ENCODE peak calls at places on chromosome 13, in six cellular contexts. M, I, C, D, L and B are unnamed samples.

GRCh38 chr13:111555906-111556305 is 235.5 kb downstream of the TEX29 start:
- DNase-seq in M (no peak), I (no peak), C (no peak), D (no peak), L (no peak), B (no peak)

GRCh38 chr13:33053397-33054066 is 37.3 kb downstream of the KL start:
- DNase-seq in M (peak), I (no peak), C (no peak), D (peak), L (no peak), B (no peak)

GRCh38 chr13:54852831-54853230 is 1824.2 kb downstream of the OLFM4 start:
- DNase-seq in M (no peak), I (no peak), C (no peak), D (no peak), L (no peak), B (no peak)

GRCh38 chr13:76965759-76966421 is 17.6 kb downstream of the ACOD1 start:
- DNase-seq in M (no peak), I (peak), C (peak), D (peak), L (no peak), B (peak)

GRCh38 chr13:113497217-113497616 is 6.7 kb upstream of the DCUN1D2 start:
- DNase-seq in M (no peak), I (no peak), C (no peak), D (no peak), L (no peak), B (no peak)

GRCh38 chr13:42041017-42041683 is 7.3 kb upstream of the DGKH start:
- DNase-seq in M (no peak), I (no peak), C (peak), D (peak), L (peak), B (peak)

GRCh38 chr13:108629353-108629752 is at the start of gene MYO16:
- DNase-seq in M (no peak), I (no peak), C (no peak), D (no peak), L (no peak), B (no peak)

GRCh38 chr13:43489168-43489730 is 297.5 kb downstream of the ENOX1 start:
- DNase-seq in M (no peak), I (no peak), C (no peak), D (peak), L (no peak), B (no peak)

GRCh38 chr13:85379433-85379832 is 419.8 kb downstream of the SLITRK6 start:
- DNase-seq in M (no peak), I (no peak), C (no peak), D (no peak), L (no peak), B (no peak)

GRCh38 chr13:101417043-101417406 is 717 bp upstream of the NALCN start:
- DNase-seq in M (peak), I (no peak), C (peak), D (no peak), L (no peak), B (no peak)

GRCh38 chr13:83845121-83845520 is 37.2 kb downstream of the SLITRK1 start:
- DNase-seq in M (no peak), I (peak), C (no peak), D (peak), L (no peak), B (peak)

GRCh38 chr13:92972751-92973150 is 253.9 kb upstream of the GPC6 start:
- DNase-seq in M (peak), I (no peak), C (no peak), D (no peak), L (no peak), B (no peak)

GRCh38 chr13:50787316-50788195 is 55.9 kb downstream of the DLEU7 start:
- DNase-seq in M (no peak), I (no peak), C (no peak), D (no peak), L (no peak), B (no peak)

GRCh38 chr13:37386276-37386675 is 212.3 kb downstream of the POSTN start:
- DNase-seq in M (no peak), I (no peak), C (no peak), D (peak), L (no peak), B (peak)

GRCh38 chr13:44313674-44314073 is 60.0 kb upstream of the SERP2 start:
- DNase-seq in M (peak), I (no peak), C (peak), D (peak), L (no peak), B (peak)

GRCh38 chr13:62678039-62678438 is 1262.4 kb upstream of the PCDH20 start:
- DNase-seq in M (no peak), I (no peak), C (no peak), D (no peak), L (no peak), B (no peak)

GRCh38 chr13:84686973-84687372 is 804.7 kb upstream of the SLITRK1 start:
- DNase-seq in M (no peak), I (no peak), C (no peak), D (no peak), L (no peak), B (no peak)

GRCh38 chr13:42836930-42837329 is 55.5 kb downstream of the FAM216B start:
- DNase-seq in M (peak), I (no peak), C (peak), D (peak), L (no peak), B (peak)

GRCh38 chr13:73913043-73913740 is 221.0 kb downstream of the KLF12 start:
- DNase-seq in M (no peak), I (peak), C (peak), D (peak), L (no peak), B (no peak)

GRCh38 chr13:99191900-99192399 is 8.7 kb upstream of the UBAC2 start:
- DNase-seq in M (no peak), I (no peak), C (peak), D (peak), L (no peak), B (peak)

GRCh38 chr13:32426981-32427851 is 714 bp downstream of the N4BP2L1 start:
- DNase-seq in M (no peak), I (no peak), C (no peak), D (peak), L (peak), B (no peak)

GRCh38 chr13:79913141-79913827 is 427.6 kb downstream of the SPRY2 start:
- DNase-seq in M (no peak), I (no peak), C (no peak), D (no peak), L (no peak), B (no peak)

GRCh38 chr13:80132741-80133601 is 208.0 kb downstream of the SPRY2 start:
- DNase-seq in M (no peak), I (no peak), C (peak), D (peak), L (no peak), B (peak)

GRCh38 chr13:23323946-23324709 is 109.4 kb downstream of the SACS start:
- DNase-seq in M (no peak), I (no peak), C (no peak), D (peak), L (no peak), B (peak)

GRCh38 chr13:94224670-94225069 is 254.8 kb downstream of the DCT start:
- DNase-seq in M (no peak), I (no peak), C (no peak), D (no peak), L (no peak), B (no peak)

GRCh38 chr13:99995503-99996176 is 14.1 kb downstream of the ZIC2 start:
- DNase-seq in M (peak), I (no peak), C (no peak), D (no peak), L (no peak), B (no peak)

GRCh38 chr13:26583662-26584061 is 26.2 kb downstream of the WASF3 start:
- DNase-seq in M (no peak), I (no peak), C (no peak), D (no peak), L (no peak), B (no peak)

GRCh38 chr13:104431895-104432294 is 1365.7 kb upstream of the SLC10A2 start:
- DNase-seq in M (no peak), I (no peak), C (no peak), D (no peak), L (no peak), B (no peak)

GRCh38 chr13:32323912-32324311 is 8.6 kb downstream of the BRCA2 start:
- DNase-seq in M (peak), I (no peak), C (peak), D (peak), L (no peak), B (peak)

GRCh38 chr13:102128216-102128800 is 273.5 kb downstream of the FGF14 start:
- DNase-seq in M (peak), I (no peak), C (no peak), D (peak), L (peak), B (no peak)

GRCh38 chr13:110869805-110870706 is 44.8 kb downstream of the ANKRD10 start:
- DNase-seq in M (peak), I (peak), C (peak), D (peak), L (no peak), B (peak)

GRCh38 chr13:99043700-99044300 is 65.9 kb upstream of the DOCK9 start:
- DNase-seq in M (no peak), I (no peak), C (no peak), D (no peak), L (no peak), B (peak)

GRCh38 chr13:39133781-39134180 is 95.5 kb downstream of the NHLRC3 start:
- DNase-seq in M (no peak), I (no peak), C (no peak), D (no peak), L (no peak), B (no peak)

GRCh38 chr13:27619711-27620376 is 485 bp downstream of the LNX2 start:
- DNase-seq in M (no peak), I (no peak), C (peak), D (peak), L (no peak), B (peak)

GRCh38 chr13:99559560-99559959 is 58.3 kb downstream of the TM9SF2 start:
- DNase-seq in M (no peak), I (no peak), C (no peak), D (no peak), L (no peak), B (no peak)

GRCh38 chr13:112245959-112246358 is 130.2 kb upstream of the SPACA7 start:
- DNase-seq in M (no peak), I (no peak), C (no peak), D (no peak), L (no peak), B (no peak)

GRCh38 chr13:45276887-45277286 is 64.1 kb downstream of the TPT1 start:
- DNase-seq in M (no peak), I (no peak), C (no peak), D (no peak), L (no peak), B (no peak)

GRCh38 chr13:57114945-57115344 is 25.8 kb upstream of the PRR20A start:
- DNase-seq in M (no peak), I (no peak), C (no peak), D (no peak), L (no peak), B (no peak)

DNA sequence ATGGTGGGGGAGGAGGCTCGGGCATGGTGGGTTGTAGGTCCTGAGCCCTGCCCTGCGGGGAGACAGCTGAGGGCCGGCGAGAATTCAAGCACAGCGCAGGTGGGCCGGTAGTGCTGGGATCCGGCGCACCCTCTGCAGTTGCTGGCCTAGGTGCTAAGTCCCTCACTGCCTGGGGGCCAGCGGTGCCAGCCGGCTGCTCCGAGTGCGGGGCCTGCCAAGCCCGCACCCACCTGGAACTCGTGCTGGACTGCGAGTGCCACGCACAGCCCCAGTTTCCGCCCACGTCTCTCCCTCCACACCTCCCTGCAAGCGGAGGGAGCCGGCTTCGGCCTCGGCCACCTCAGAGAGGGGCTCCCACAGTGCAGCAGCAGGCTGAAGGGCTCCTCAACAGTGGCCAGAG is 33.7 kb downstream of the EEF1AKMT1 start:
- DNase-seq in M (no peak), I (no peak), C (no peak), D (no peak), L (no peak), B (no peak)
- TF ChIP-seq CTCF in M (no peak), I (no peak), C (no peak), D (no peak), L (no peak), B (no peak)

DNA sequence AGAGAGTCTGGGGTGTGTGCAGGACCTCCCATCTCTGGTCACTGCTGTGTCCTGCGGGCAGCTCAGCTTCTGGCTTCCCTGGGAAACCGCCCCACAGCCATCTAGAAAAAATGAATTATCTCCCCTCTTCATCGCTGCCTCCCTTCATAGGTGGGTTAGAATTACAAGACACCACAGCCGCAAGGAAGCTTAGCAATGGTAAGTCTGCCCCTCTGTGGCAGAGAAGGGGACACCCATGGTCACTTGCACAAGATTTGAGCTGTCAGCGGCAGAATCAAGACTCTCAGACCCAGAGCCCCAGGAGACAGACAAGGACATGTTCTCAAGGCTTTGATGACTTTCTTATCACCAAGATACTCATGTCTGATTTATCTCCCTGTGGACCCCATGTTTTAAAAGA is 110.8 kb upstream of the PABPC3 start:
- DNase-seq in M (no peak), I (no peak), C (no peak), D (no peak), L (no peak), B (no peak)
- TF ChIP-seq CTCF in M (peak), I (no peak), C (no peak), D (no peak), L (peak), B (no peak)

DNA sequence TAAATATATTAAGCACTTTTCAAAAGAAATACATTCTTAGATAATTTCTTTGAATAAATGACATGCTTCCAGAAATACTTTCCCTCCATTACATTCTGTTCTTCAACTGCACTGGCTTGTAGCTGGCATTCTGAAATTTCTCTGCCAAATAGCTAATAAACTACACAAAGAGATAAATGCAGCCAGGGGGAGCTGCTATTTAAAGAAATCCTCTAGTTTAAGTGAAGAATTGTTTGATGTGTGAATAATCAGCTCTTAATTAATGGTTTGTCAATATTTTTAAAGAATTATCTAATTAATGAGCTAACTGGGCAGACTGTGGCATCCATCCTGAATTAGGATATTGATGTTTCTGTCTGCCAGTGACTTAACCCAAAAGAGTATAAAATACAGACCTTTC is 30.7 kb downstream of the SLC7A1 start:
- DNase-seq in M (no peak), I (no peak), C (no peak), D (no peak), L (no peak), B (no peak)
- TF ChIP-seq CTCF in M (peak), I (no peak), C (no peak), D (no peak), L (no peak), B (peak)

DNA sequence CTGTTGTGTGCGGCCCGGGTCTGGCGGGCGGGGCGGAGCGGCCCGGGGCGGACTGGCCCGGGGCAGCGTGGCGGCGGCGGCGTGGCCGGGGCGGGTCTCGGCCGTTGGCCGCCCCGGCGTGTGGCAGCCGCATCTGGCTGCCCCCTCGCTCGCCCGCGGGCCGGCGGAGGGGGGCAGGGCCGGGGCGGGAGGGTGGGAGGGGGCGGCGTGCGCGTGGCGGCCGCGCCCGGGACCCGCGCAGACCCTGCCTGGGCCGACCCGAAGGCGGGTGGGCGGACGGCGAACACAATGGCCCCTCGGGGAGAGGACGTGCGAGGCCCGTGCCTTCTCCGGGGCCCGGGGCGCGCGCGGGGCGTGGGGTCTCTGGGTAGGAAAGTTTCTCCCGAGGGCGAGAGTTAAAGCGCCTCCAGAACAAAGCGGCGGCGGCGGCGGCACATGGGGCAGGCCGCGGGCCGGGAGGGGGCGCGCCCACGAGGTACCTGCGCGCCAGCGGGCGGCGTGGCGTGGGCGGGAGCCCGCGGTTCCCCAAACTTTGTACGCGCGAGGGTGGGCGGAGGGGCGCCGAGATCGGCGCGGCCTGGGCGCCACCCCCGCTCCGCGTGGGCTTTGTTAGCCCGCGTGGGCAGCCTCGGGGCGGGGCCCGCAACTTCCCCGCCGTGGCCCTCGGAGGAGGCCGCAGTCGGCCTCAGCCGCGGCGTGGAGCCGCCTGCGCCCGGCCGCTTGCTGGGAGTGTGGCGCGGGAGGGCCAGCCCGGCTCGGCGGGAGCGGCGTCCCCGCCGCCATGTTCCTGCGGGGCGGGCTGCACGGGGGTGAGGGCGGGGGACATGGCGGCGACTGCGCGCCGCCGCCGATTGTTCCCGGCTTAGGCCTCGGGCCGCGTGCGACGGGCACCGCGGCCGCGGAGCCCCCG is 764 bp downstream of the MIR17HG start:
- DNase-seq in M (no peak), I (no peak), C (no peak), D (peak), L (no peak), B (peak)
- TF ChIP-seq CTCF in M (no peak), I (no peak), C (no peak), D (no peak), L (no peak), B (peak)

DNA sequence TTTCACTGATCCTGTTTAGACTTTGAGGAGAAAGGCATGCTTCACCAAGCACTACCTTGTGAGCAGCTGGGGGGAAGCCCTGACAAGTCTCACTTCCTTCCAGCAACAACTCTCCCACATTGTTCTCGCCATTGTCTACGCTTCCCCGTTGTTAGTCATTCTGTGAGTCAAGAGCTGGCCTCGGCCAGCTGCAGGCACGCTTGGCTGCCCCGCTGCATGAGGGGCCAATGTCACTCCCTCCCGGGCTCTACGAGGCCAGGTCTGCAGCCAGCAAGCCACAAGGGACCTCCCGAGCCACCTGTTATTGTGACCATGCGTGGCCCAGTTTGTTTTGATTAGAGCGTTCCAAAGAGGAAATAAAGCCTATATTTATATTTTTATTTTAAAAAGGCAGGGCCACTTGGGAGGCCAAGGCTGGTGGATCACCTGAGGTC is 220.9 kb downstream of the FOXO1 start:
- DNase-seq in M (peak), I (no peak), C (peak), D (no peak), L (peak), B (no peak)
- TF ChIP-seq CTCF in M (no peak), I (no peak), C (no peak), D (no peak), L (no peak), B (no peak)

GRCh38 chr13:31236211-31236786 is 36.5 kb downstream of the B3GLCT start:
- DNase-seq in M (peak), I (peak), C (peak), D (peak), L (no peak), B (peak)

GRCh38 chr13:31234729-31235128 is 35.0 kb downstream of the B3GLCT start:
- DNase-seq in M (no peak), I (no peak), C (no peak), D (no peak), L (no peak), B (no peak)
- TF ChIP-seq CTCF in M (peak), I (peak), C (peak), D (peak), L (peak), B (peak)

DNA sequence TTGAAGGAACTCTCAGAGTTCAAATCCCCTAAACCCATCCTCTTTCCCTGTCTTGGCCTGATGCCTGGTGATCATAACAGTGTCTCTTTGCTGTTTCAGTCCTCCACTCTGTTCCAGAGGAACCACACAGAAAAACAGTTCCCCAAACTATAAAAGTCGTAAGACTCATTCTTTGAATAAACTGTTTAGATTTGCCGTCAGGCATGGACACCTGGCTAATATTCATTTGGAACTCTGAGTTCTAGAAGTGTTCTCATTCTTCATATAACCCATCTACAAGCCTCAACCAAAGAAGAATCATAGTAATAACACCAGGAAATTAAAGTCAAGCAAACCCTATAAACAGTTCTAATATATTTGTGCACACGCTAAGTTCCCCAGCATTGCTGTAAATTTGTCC is 37.7 kb upstream of the ABCC4 start:
- DNase-seq in M (no peak), I (no peak), C (no peak), D (no peak), L (no peak), B (no peak)
- TF ChIP-seq CTCF in M (no peak), I (no peak), C (no peak), D (no peak), L (no peak), B (no peak)